ENCODE peak calls at places on chromosomes 16 and 17, in five cellular contexts. P is right atrium auricular region, U is lung, E is ovary, D is upper lobe of right lung. F is an unnamed sample.

GRCh38 chr16:64051826-64052225 is 1070.0 kb downstream of the CDH11 start:
- DNase-seq in P (no peak), U (no peak), E (no peak), D (no peak), F (no peak)

GRCh38 chr16:89115216-89115949 is 21.7 kb downstream of the ACSF3 start:
- DNase-seq in P (peak), U (peak), E (no peak), D (peak), F (peak)

GRCh38 chr17:17511971-17512858 is 16.0 kb upstream of the RASD1 start:
- DNase-seq in P (no peak), U (no peak), E (peak), D (no peak), F (no peak)

GRCh38 chr16:71429581-71429980 is 12.3 kb downstream of the TLE7 start:
- DNase-seq in P (no peak), U (no peak), E (no peak), D (no peak), F (no peak)

GRCh38 chr17:62565817-62566216 is 61.7 kb upstream of the MRC2 start:
- DNase-seq in P (no peak), U (no peak), E (no peak), D (no peak), F (no peak)

GRCh38 chr17:79651266-79651665 is 40.4 kb upstream of the RBFOX3 start:
- DNase-seq in P (peak), U (no peak), E (peak), D (peak), F (no peak)

GRCh38 chr16:85250609-85251223 is 138.4 kb upstream of the CIBAR2 start:
- DNase-seq in P (no peak), U (no peak), E (no peak), D (no peak), F (no peak)

GRCh38 chr17:83079766-83080616 is 582 bp downstream of the METRNL start:
- DNase-seq in P (no peak), U (no peak), E (no peak), D (no peak), F (no peak)

GRCh38 chr16:70493863-70494770 is 29.2 kb downstream of the COG4 start:
- DNase-seq in P (no peak), U (no peak), E (no peak), D (no peak), F (no peak)

GRCh38 chr17:45719335-45720071 is 64.6 kb upstream of the CRHR1 start:
- DNase-seq in P (no peak), U (no peak), E (no peak), D (no peak), F (no peak)

GRCh38 chr16:75250809-75251279 is 580 bp downstream of the BCAR1 start:
- DNase-seq in P (no peak), U (no peak), E (peak), D (peak), F (peak)

GRCh38 chr17:9729034-9729650 is 62.2 kb downstream of the DHRS7C start:
- DNase-seq in P (no peak), U (no peak), E (no peak), D (no peak), F (no peak)

GRCh38 chr16:88453621-88454314 is 688 bp downstream of the ZFPM1 start:
- DNase-seq in P (no peak), U (no peak), E (no peak), D (no peak), F (no peak)

GRCh38 chr16:79150626-79151025 is 449.9 kb downstream of the MAF start:
- DNase-seq in P (no peak), U (no peak), E (no peak), D (no peak), F (no peak)

GRCh38 chr17:47847341-47848197 is 3.4 kb downstream of the SP6 start:
- DNase-seq in P (no peak), U (no peak), E (no peak), D (no peak), F (no peak)

GRCh38 chr17:8829036-8829941 is 30.1 kb upstream of the MFSD6L start:
- DNase-seq in P (peak), U (no peak), E (no peak), D (no peak), F (no peak)

GRCh38 chr17:5705876-5706420 is 121.6 kb upstream of the NLRP1 start:
- DNase-seq in P (no peak), U (no peak), E (no peak), D (no peak), F (no peak)

GRCh38 chr17:80983545-80983944 is 8.1 kb upstream of the CHMP6 start:
- DNase-seq in P (no peak), U (no peak), E (no peak), D (no peak), F (no peak)

GRCh38 chr16:88976359-88977027 is 514 bp downstream of the CBFA2T3 start:
- DNase-seq in P (no peak), U (no peak), E (no peak), D (no peak), F (no peak)

GRCh38 chr17:34769049-34769448 is 189.7 kb downstream of the TMEM132E start:
- DNase-seq in P (no peak), U (no peak), E (no peak), D (no peak), F (no peak)

GRCh38 chr16:86928517-86929148 is 350.3 kb downstream of the FOXL1 start:
- DNase-seq in P (no peak), U (no peak), E (no peak), D (no peak), F (peak)

DNA sequence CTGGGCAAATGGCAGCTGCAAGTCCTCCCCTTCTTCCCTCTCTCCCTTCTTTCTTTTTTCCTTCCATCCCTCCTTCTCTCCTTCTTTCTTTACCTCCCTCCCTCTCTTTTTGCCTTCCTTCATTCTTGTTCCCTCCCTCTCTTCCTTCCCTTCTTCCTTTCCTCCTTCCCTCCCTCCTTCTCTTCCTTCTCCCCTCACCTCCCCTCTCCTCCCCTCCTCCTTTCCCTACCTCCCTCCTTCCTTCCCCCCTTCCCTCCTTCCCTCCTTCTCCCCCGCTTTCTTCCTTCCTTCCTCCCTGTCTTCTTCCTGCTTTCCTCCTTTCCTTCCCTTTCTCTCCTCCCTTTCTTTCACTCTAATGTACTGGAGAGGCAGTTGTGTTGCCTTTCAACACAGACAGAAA is 110.8 kb upstream of the SALL1 start:
- DNase-seq in P (no peak), U (no peak), E (no peak), D (no peak), F (no peak)
- H3K27ac ChIP-seq in P (no peak), U (no peak), E (no peak), D (no peak), F (no peak)

GRCh38 chr16:67457611-67458010 is 23.3 kb downstream of the ATP6V0D1 start:
- DNase-seq in P (no peak), U (no peak), E (no peak), D (no peak), F (no peak)
- H3K27ac ChIP-seq in P (peak), U (no peak), E (peak), D (peak), F (peak)

GRCh38 chr17:3754066-3754457 is 30.4 kb downstream of the HASPIN start:
- DNase-seq in P (no peak), U (no peak), E (no peak), D (no peak), F (no peak)
- H3K27ac ChIP-seq in P (no peak), U (no peak), E (no peak), D (no peak), F (no peak)

GRCh38 chr17:28369684-28370034 is 448 bp downstream of the VTN start:
- DNase-seq in P (no peak), U (no peak), E (no peak), D (peak), F (no peak)
- H3K27ac ChIP-seq in P (peak), U (no peak), E (no peak), D (peak), F (peak)

GRCh38 chr16:30698816-30699614 is at the start of gene SRCAP:
- DNase-seq in P (peak), U (peak), E (peak), D (peak), F (peak)

GRCh38 chr16:30700491-30700890 is 1.5 kb downstream of the SRCAP start:
- DNase-seq in P (no peak), U (no peak), E (no peak), D (no peak), F (peak)

GRCh38 chr16:30698139-30698815 is 694 bp upstream of the SRCAP start:
- DNase-seq in P (peak), U (peak), E (peak), D (peak), F (peak)

GRCh38 chr16:30699615-30700099 is 686 bp downstream of the SRCAP start:
- DNase-seq in P (no peak), U (no peak), E (no peak), D (no peak), F (no peak)

DNA sequence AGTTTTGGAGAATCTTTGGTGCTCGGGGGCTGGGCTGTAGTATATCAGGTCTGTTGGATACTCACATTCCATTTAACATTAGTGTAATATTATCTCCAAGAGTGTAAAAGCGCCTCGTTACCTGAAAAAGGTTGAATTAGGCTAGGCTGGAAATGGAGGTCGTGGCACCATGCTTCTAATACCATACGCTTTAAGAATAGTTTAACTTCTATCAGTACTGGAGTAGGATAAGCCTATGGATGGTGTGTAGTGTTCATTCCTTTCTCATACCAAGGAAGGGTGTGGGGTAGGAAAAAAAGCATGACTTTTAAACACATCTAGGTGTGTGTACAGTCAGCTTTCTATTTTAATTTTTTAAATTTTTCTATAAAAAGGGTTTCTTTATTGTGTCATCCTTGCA is 2.0 kb downstream of the SRCAP start:
- DNase-seq in P (no peak), U (no peak), E (no peak), D (no peak), F (no peak)
- H3K27ac ChIP-seq in P (peak), U (peak), E (no peak), D (no peak), F (peak)

GRCh38 chr17:7223375-7223774 is 3.6 kb downstream of the ACADVL start:
- DNase-seq in P (no peak), U (no peak), E (no peak), D (no peak), F (no peak)

GRCh38 chr17:7224110-7224509 is 4.4 kb downstream of the ACADVL start:
- DNase-seq in P (no peak), U (no peak), E (no peak), D (no peak), F (peak)

GRCh38 chr17:7222093-7222971 is 2.6 kb downstream of the ACADVL start:
- DNase-seq in P (no peak), U (no peak), E (no peak), D (no peak), F (no peak)

GRCh38 chr17:7221281-7222092 is 1.7 kb downstream of the ACADVL start:
- DNase-seq in P (no peak), U (no peak), E (no peak), D (no peak), F (no peak)

GRCh38 chr17:7222972-7223292 is 3.2 kb downstream of the ACADVL start:
- DNase-seq in P (no peak), U (no peak), E (no peak), D (no peak), F (no peak)
- H3K27ac ChIP-seq in P (no peak), U (no peak), E (no peak), D (no peak), F (no peak)

DNA sequence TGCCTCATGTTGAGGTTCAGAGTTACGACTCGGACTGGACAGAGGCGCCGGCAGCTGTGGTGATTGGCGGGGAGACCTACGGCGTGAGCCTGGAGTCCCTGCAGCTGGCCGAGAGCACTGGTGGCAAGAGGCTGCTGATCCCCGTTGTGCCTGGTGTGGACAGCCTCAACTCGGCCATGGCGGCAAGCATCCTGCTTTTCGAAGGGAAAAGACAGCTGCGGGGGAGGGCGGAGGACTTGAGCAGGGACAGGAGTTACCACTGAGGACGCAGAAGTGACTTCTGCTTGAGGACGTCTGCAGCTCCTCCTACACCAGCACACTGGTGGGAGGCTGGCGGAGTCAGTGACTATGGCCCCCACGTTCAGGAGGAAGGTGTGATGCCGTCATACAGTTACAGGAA is 9.7 kb downstream of the MRM3 start:
- DNase-seq in P (no peak), U (no peak), E (no peak), D (no peak), F (no peak)
- H3K27ac ChIP-seq in P (no peak), U (no peak), E (no peak), D (no peak), F (no peak)

DNA sequence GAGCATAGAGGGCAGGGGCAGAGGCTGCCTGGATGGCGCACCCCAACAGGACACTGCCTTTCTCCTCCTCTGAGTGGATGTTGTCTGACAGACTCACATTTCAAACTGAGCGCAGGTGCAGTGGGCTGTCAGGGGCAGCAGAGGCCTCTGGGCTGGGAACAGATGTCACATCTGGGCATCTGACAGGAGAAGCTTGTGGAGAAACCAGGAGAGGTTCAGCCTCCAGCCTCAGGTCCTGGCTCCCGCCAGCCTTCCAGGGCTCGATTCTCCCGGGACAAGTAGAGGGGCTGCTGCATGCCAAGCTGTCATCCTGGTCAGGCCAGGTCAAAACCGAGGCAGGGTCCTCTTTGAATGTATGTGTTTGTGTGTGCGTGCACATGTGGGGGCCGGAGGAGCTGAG is 67.7 kb upstream of the SDK2 start:
- DNase-seq in P (no peak), U (no peak), E (no peak), D (no peak), F (no peak)
- H3K27ac ChIP-seq in P (no peak), U (no peak), E (no peak), D (no peak), F (no peak)

DNA sequence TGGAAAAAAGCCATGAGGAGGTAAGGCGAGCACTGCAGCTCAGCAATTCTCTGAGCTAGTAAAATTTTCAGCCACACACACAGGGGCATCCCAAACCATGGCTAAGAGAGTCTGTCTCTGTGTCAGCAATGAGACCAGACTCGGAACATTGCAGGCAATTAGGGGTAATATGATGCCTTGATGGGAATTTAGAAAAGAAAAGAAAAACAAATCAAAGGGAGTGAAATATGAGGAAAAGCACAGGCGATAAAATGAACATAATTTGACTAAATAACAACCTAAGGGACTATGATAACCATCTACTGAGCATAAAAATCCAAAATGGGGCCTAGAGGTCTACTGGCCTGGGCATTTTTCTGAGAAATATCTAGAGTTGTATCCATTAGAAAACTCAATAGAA is 546.0 kb upstream of the PSMD7 start:
- DNase-seq in P (no peak), U (no peak), E (no peak), D (no peak), F (no peak)
- H3K27ac ChIP-seq in P (no peak), U (no peak), E (no peak), D (no peak), F (no peak)

GRCh38 chr16:3640207-3640606 is 14.3 kb upstream of the DNASE1 start:
- DNase-seq in P (no peak), U (no peak), E (no peak), D (peak), F (no peak)

GRCh38 chr16:3638916-3639644 is 15.4 kb upstream of the DNASE1 start:
- DNase-seq in P (peak), U (no peak), E (no peak), D (no peak), F (no peak)

GRCh38 chr16:3640632-3641501 is 13.6 kb upstream of the DNASE1 start:
- DNase-seq in P (no peak), U (no peak), E (no peak), D (peak), F (no peak)

GRCh38 chr16:3641801-3642396 is 12.6 kb upstream of the DNASE1 start:
- DNase-seq in P (no peak), U (no peak), E (no peak), D (peak), F (no peak)

GRCh38 chr16:3637371-3637923 is 17.0 kb upstream of the DNASE1 start:
- DNase-seq in P (peak), U (no peak), E (no peak), D (no peak), F (no peak)
- H3K27ac ChIP-seq in P (no peak), U (no peak), E (no peak), D (no peak), F (no peak)